ENCODE peak calls at places on chromosome 21, in eight cellular contexts. G, D, T, W, I, S, O and F are unnamed samples.

GRCh38 chr21:35420658-35421057 is 371.6 kb upstream of the RUNX1 start:
- DNase-seq in G (no peak), D (no peak), T (no peak), W (no peak), I (no peak), S (no peak), O (no peak), F (no peak)

GRCh38 chr21:40143822-40144525 is 276.7 kb downstream of the PCP4 start:
- DNase-seq in G (no peak), D (peak; percentile 18), T (no peak), W (peak; percentile 80), I (peak; percentile 38), S (peak; percentile 75), O (peak; percentile 44), F (peak; percentile 61)

GRCh38 chr21:16117851-16118592 is 388.2 kb downstream of the USP25 start:
- DNase-seq in G (no peak), D (no peak), T (no peak), W (no peak), I (no peak), S (no peak), O (peak; percentile 62), F (no peak)

GRCh38 chr21:29230541-29231275 is 68.0 kb upstream of the BACH1 start:
- DNase-seq in G (no peak), D (no peak), T (no peak), W (no peak), I (no peak), S (no peak), O (peak; percentile 21), F (no peak)

GRCh38 chr21:44532712-44533111 is 7.3 kb downstream of the KRTAP10-1 start:
- DNase-seq in G (peak; percentile 12), D (no peak), T (no peak), W (no peak), I (no peak), S (no peak), O (no peak), F (no peak)

GRCh38 chr21:35020446-35020845 is 28.7 kb downstream of the RUNX1 start:
- DNase-seq in G (no peak), D (no peak), T (no peak), W (no peak), I (no peak), S (no peak), O (no peak), F (no peak)

GRCh38 chr21:46264690-46265144 is 20.7 kb downstream of the MCM3AP start:
- DNase-seq in G (no peak), D (no peak), T (no peak), W (no peak), I (no peak), S (peak; percentile 23), O (no peak), F (no peak)

GRCh38 chr21:29343517-29343916 is 44.8 kb downstream of the BACH1 start:
- DNase-seq in G (no peak), D (no peak), T (no peak), W (no peak), I (no peak), S (no peak), O (peak; percentile 43), F (no peak)

GRCh38 chr21:16454371-16454770 is 724.6 kb downstream of the USP25 start:
- DNase-seq in G (no peak), D (no peak), T (no peak), W (no peak), I (no peak), S (peak; percentile 10), O (peak; percentile 51), F (no peak)

GRCh38 chr21:44521301-44521927 is 18.6 kb downstream of the KRTAP10-1 start:
- DNase-seq in G (peak; percentile 6), D (no peak), T (peak; percentile 36), W (no peak), I (no peak), S (no peak), O (no peak), F (no peak)

GRCh38 chr21:38712076-38712475 is 93.7 kb upstream of the ETS2 start:
- DNase-seq in G (peak; percentile 28), D (no peak), T (no peak), W (peak; percentile 7), I (peak; percentile 11), S (peak; percentile 77), O (peak; percentile 64), F (peak; percentile 44)

GRCh38 chr21:44517175-44517899 is 22.7 kb downstream of the KRTAP10-1 start:
- DNase-seq in G (no peak), D (no peak), T (peak; percentile 42), W (no peak), I (no peak), S (peak; percentile 55), O (no peak), F (no peak)

GRCh38 chr21:39004776-39005605 is 178.3 kb downstream of the PSMG1 start:
- DNase-seq in G (peak; percentile 73), D (no peak), T (peak; percentile 67), W (no peak), I (no peak), S (no peak), O (peak; percentile 89), F (no peak)

GRCh38 chr21:31201548-31201947 is 142.5 kb downstream of the TIAM1 start:
- DNase-seq in G (peak; percentile 84), D (peak; percentile 22), T (no peak), W (no peak), I (no peak), S (no peak), O (peak; percentile 85), F (no peak)

GRCh38 chr21:46553993-46554392 is 50.9 kb downstream of the S100B start:
- DNase-seq in G (no peak), D (no peak), T (no peak), W (no peak), I (no peak), S (no peak), O (no peak), F (no peak)

GRCh38 chr21:38820471-38821239 is 14.9 kb downstream of the ETS2 start:
- DNase-seq in G (no peak), D (no peak), T (peak; percentile 80), W (no peak), I (no peak), S (no peak), O (no peak), F (no peak)

GRCh38 chr21:39775816-39776215 is 30.8 kb downstream of the IGSF5 start:
- DNase-seq in G (no peak), D (no peak), T (no peak), W (no peak), I (no peak), S (no peak), O (no peak), F (no peak)

GRCh38 chr21:44973598-44973997 is 33.8 kb downstream of the SLX9 start:
- DNase-seq in G (no peak), D (no peak), T (no peak), W (no peak), I (no peak), S (no peak), O (no peak), F (no peak)

GRCh38 chr21:45153358-45154318 is 79.3 kb downstream of the ADARB1 start:
- DNase-seq in G (no peak), D (no peak), T (no peak), W (no peak), I (no peak), S (no peak), O (no peak), F (no peak)

GRCh38 chr21:16037386-16037785 is 307.6 kb downstream of the USP25 start:
- DNase-seq in G (no peak), D (no peak), T (no peak), W (no peak), I (no peak), S (no peak), O (peak; percentile 18), F (no peak)

GRCh38 chr21:31008355-31008754 is 29.9 kb downstream of the KRTAP19-8 start:
- DNase-seq in G (no peak), D (no peak), T (no peak), W (no peak), I (no peak), S (no peak), O (no peak), F (no peak)

DNA sequence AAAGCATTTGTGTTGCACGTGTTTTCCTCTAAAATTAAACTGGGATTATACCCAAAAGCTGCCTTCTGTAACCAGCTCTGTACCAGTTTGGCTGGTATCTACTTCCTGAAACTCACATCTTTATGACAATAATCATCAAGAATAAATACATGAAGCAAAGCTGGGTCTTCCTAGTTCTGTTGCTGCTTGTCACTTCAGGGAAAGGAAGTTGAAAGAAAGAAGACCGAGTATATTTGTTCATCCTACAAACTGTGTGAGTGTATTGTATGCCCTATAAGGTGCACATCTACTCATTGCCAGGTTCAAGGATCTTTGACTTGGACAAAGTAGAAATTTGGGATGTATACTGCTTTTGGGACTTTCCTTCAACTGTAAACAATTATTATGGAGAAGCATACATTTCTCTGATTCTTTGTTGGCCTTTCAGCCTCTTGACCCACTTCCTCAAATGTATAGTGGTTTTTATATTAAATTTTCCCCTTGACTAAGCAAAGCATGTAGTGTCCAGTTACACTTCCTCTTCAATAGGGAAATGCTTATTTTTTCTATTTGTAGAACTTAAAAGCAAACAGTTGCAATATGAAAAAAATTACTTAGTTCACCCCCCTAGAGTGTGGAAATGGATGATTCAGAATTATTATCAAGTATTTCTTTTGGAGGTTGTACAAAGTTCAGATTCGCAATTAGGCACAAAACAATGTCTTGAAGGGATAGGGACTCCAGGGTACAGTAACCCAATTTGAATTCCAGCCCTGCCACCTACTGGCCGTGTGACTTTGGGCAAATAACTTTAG is 28.9 kb upstream of the IFNGR2 start:
- DNase-seq in G (no peak), D (no peak), T (no peak), W (no peak), I (peak; percentile 63), S (peak; percentile 68), O (peak; percentile 82), F (peak; percentile 57)
- TF ChIP-seq CTCF in G (peak; percentile 30), D (peak; percentile 24), T (peak; percentile 52), W (peak; percentile 69), I (no peak), S (peak; percentile 65), O (peak; percentile 68), F (peak; percentile 55)

GRCh38 chr21:41832230-41833137 is 46.7 kb downstream of the PRDM15 start:
- DNase-seq in G (no peak), D (no peak), T (no peak), W (no peak), I (no peak), S (no peak), O (no peak), F (no peak)
- TF ChIP-seq CTCF in G (no peak), D (no peak), T (no peak), W (no peak), I (no peak), S (no peak), O (no peak), F (no peak)

GRCh38 chr21:26732442-26733221 is 112.6 kb downstream of the ADAMTS1 start:
- DNase-seq in G (peak; percentile 43), D (no peak), T (peak; percentile 58), W (peak; percentile 42), I (peak; percentile 44), S (peak; percentile 85), O (peak; percentile 72), F (peak; percentile 68)
- TF ChIP-seq CTCF in G (peak; percentile 48), D (no peak), T (peak; percentile 51), W (peak; percentile 68), I (peak; percentile 29), S (peak; percentile 79), O (peak; percentile 75), F (peak; percentile 59)

GRCh38 chr21:14771587-14771986 is 225.5 kb upstream of the SAMSN1 start:
- DNase-seq in G (no peak), D (no peak), T (no peak), W (no peak), I (no peak), S (no peak), O (no peak), F (no peak)

GRCh38 chr21:14768042-14768441 is 221.9 kb upstream of the SAMSN1 start:
- DNase-seq in G (no peak), D (no peak), T (no peak), W (no peak), I (no peak), S (no peak), O (no peak), F (no peak)

GRCh38 chr21:14773777-14774345 is 227.7 kb upstream of the SAMSN1 start:
- DNase-seq in G (peak; percentile 66), D (peak; percentile 22), T (peak; percentile 44), W (peak; percentile 3), I (peak; percentile 50), S (peak; percentile 90), O (peak; percentile 46), F (peak; percentile 69)
- TF ChIP-seq CTCF in G (peak; percentile 18), D (peak; percentile 52), T (peak; percentile 39), W (peak; percentile 63), I (peak; percentile 17), S (peak; percentile 96), O (peak; percentile 55), F (peak; percentile 68)